ENCODE peak calls at places on chromosomes 16 and 17, in four cellular contexts. S, N, H and M are unnamed samples.

GRCh38 chr17:8482546-8482945 is 46.9 kb downstream of the NDEL1 start:
- DNase-seq in S (no peak), N (no peak), H (no peak), M (no peak)

GRCh38 chr16:12470311-12471229 is 333.1 kb downstream of the CPPED1 start:
- DNase-seq in S (peak), N (no peak), H (peak), M (peak)

GRCh38 chr16:70481929-70482536 is 27.6 kb downstream of the FCSK start:
- DNase-seq in S (no peak), N (no peak), H (peak), M (no peak)

GRCh38 chr16:56108724-56109123 is 82.6 kb upstream of the GNAO1 start:
- DNase-seq in S (no peak), N (no peak), H (no peak), M (no peak)

GRCh38 chr17:73564856-73565255 is 79.4 kb downstream of the SDK2 start:
- DNase-seq in S (no peak), N (no peak), H (no peak), M (no peak)

GRCh38 chr17:76735586-76736348 is 1.4 kb downstream of the SRSF2 start:
- DNase-seq in S (no peak), N (no peak), H (peak), M (no peak)

GRCh38 chr16:4780235-4780634 is 7.9 kb downstream of the SEPTIN12 start:
- DNase-seq in S (no peak), N (no peak), H (peak), M (no peak)

GRCh38 chr17:21756856-21757619 is 64.7 kb downstream of the KCNJ18 start:
- DNase-seq in S (no peak), N (no peak), H (no peak), M (no peak)

GRCh38 chr17:62760059-62760887 is 47.8 kb downstream of the MARCHF10 start:
- DNase-seq in S (no peak), N (no peak), H (peak), M (no peak)

GRCh38 chr16:27779719-27780161 is 229.8 kb downstream of the KATNIP start:
- DNase-seq in S (no peak), N (no peak), H (no peak), M (no peak)

GRCh38 chr17:67606471-67606870 is 111.3 kb upstream of the NOL11 start:
- DNase-seq in S (no peak), N (no peak), H (no peak), M (no peak)